ENCODE peak calls at places on chromosome 10, in five cellular contexts. One of them, this sample, is unnamed.

GRCh38 chr10:8009031-8009430 is 45.5 kb upstream of the GATA3 start:
- DNase-seq in CD8-positive, alpha-beta memory T cell: no peak
- DNase-seq in neural progenitor cell: no peak
- DNase-seq in A549: no peak
- DNase-seq in IMR-90: no peak
- DNase-seq in this sample: no peak

GRCh38 chr10:128863823-128864405 is 603.1 kb upstream of the MGMT start:
- DNase-seq in CD8-positive, alpha-beta memory T cell: no peak
- DNase-seq in neural progenitor cell: no peak
- DNase-seq in A549: no peak
- DNase-seq in IMR-90: no peak
- DNase-seq in this sample: no peak

GRCh38 chr10:20877554-20877953 is 19.6 kb downstream of the NEBL start:
- DNase-seq in CD8-positive, alpha-beta memory T cell: no peak
- DNase-seq in neural progenitor cell: no peak
- DNase-seq in A549: no peak
- DNase-seq in IMR-90: no peak
- DNase-seq in this sample: no peak

GRCh38 chr10:17386616-17387075 is 67.7 kb downstream of the ST8SIA6 start:
- DNase-seq in CD8-positive, alpha-beta memory T cell: no peak
- DNase-seq in neural progenitor cell: no peak
- DNase-seq in A549: no peak
- DNase-seq in IMR-90: no peak
- DNase-seq in this sample: no peak

GRCh38 chr10:14560794-14561765 is 213.6 kb downstream of the FAM107B start:
- DNase-seq in CD8-positive, alpha-beta memory T cell: peak; percentile 43
- DNase-seq in neural progenitor cell: no peak
- DNase-seq in A549: no peak
- DNase-seq in IMR-90: no peak
- DNase-seq in this sample: no peak

GRCh38 chr10:36669615-36670325 is 455.6 kb upstream of the ANKRD30A start:
- DNase-seq in CD8-positive, alpha-beta memory T cell: no peak
- DNase-seq in neural progenitor cell: peak; percentile 43
- DNase-seq in A549: no peak
- DNase-seq in IMR-90: no peak
- DNase-seq in this sample: no peak

GRCh38 chr10:120557296-120557810 is 100.3 kb downstream of the PLPP4 start:
- DNase-seq in CD8-positive, alpha-beta memory T cell: no peak
- DNase-seq in neural progenitor cell: peak; percentile 65
- DNase-seq in A549: no peak
- DNase-seq in IMR-90: no peak
- DNase-seq in this sample: no peak

GRCh38 chr10:650691-651615 is 38.5 kb downstream of the DIP2C start:
- DNase-seq in CD8-positive, alpha-beta memory T cell: no peak
- DNase-seq in neural progenitor cell: no peak
- DNase-seq in A549: no peak
- DNase-seq in IMR-90: peak; percentile 78
- DNase-seq in this sample: no peak

GRCh38 chr10:80472234-80473095 is 18.4 kb downstream of the TSPAN14 start:
- DNase-seq in CD8-positive, alpha-beta memory T cell: no peak
- DNase-seq in neural progenitor cell: no peak
- DNase-seq in A549: peak; percentile 52
- DNase-seq in IMR-90: peak; percentile 85
- DNase-seq in this sample: no peak

GRCh38 chr10:36759111-36759805 is 366.1 kb upstream of the ANKRD30A start:
- DNase-seq in CD8-positive, alpha-beta memory T cell: no peak
- DNase-seq in neural progenitor cell: no peak
- DNase-seq in A549: peak; percentile 9
- DNase-seq in IMR-90: peak; percentile 93
- DNase-seq in this sample: no peak

GRCh38 chr10:112950714-112951348 is 784 bp downstream of the TCF7L2 start:
- DNase-seq in CD8-positive, alpha-beta memory T cell: peak; percentile 4
- DNase-seq in neural progenitor cell: peak; percentile 76
- DNase-seq in A549: peak; percentile 64
- DNase-seq in IMR-90: peak; percentile 49
- DNase-seq in this sample: peak; percentile 18

GRCh38 chr10:70265032-70265689 is 18.6 kb downstream of the NPFFR1 start:
- DNase-seq in CD8-positive, alpha-beta memory T cell: no peak
- DNase-seq in neural progenitor cell: peak; percentile 74
- DNase-seq in A549: peak; percentile 37
- DNase-seq in IMR-90: no peak
- DNase-seq in this sample: peak; percentile 80

GRCh38 chr10:34231441-34232180 is 583.5 kb downstream of the PARD3 start:
- DNase-seq in CD8-positive, alpha-beta memory T cell: no peak
- DNase-seq in neural progenitor cell: no peak
- DNase-seq in A549: no peak
- DNase-seq in IMR-90: no peak
- DNase-seq in this sample: no peak

GRCh38 chr10:132408367-132408781 is 11.4 kb downstream of the PWWP2B start:
- DNase-seq in CD8-positive, alpha-beta memory T cell: no peak
- DNase-seq in neural progenitor cell: no peak
- DNase-seq in A549: no peak
- DNase-seq in IMR-90: no peak
- DNase-seq in this sample: no peak

GRCh38 chr10:47358457-47358856 is 10.3 kb downstream of the RBP3 start:
- DNase-seq in CD8-positive, alpha-beta memory T cell: no peak
- DNase-seq in neural progenitor cell: no peak
- DNase-seq in A549: no peak
- DNase-seq in IMR-90: no peak
- DNase-seq in this sample: no peak

GRCh38 chr10:105679781-105680180 is 1038.7 kb downstream of the SORCS3 start:
- DNase-seq in CD8-positive, alpha-beta memory T cell: no peak
- DNase-seq in neural progenitor cell: peak; percentile 11
- DNase-seq in A549: no peak
- DNase-seq in IMR-90: no peak
- DNase-seq in this sample: no peak

GRCh38 chr10:79412516-79412915 is 32.9 kb downstream of the ZCCHC24 start:
- DNase-seq in CD8-positive, alpha-beta memory T cell: no peak
- DNase-seq in neural progenitor cell: no peak
- DNase-seq in A549: no peak
- DNase-seq in IMR-90: no peak
- DNase-seq in this sample: no peak

GRCh38 chr10:24374134-24374915 is 165.4 kb downstream of the KIAA1217 start:
- DNase-seq in CD8-positive, alpha-beta memory T cell: no peak
- DNase-seq in neural progenitor cell: no peak
- DNase-seq in A549: no peak
- DNase-seq in IMR-90: peak; percentile 79
- DNase-seq in this sample: no peak

GRCh38 chr10:72038458-72039001 is 49.8 kb downstream of the SPOCK2 start:
- DNase-seq in CD8-positive, alpha-beta memory T cell: no peak
- DNase-seq in neural progenitor cell: peak; percentile 43
- DNase-seq in A549: no peak
- DNase-seq in IMR-90: peak; percentile 64
- DNase-seq in this sample: no peak

GRCh38 chr10:75099952-75100763 is 11.3 kb upstream of the SAMD8 start:
- DNase-seq in CD8-positive, alpha-beta memory T cell: peak; percentile 68
- DNase-seq in neural progenitor cell: peak; percentile 91
- DNase-seq in A549: peak; percentile 67
- DNase-seq in IMR-90: peak; percentile 52
- DNase-seq in this sample: peak; percentile 62

GRCh38 chr10:29322918-29323317 is 34.0 kb downstream of the LYZL1 start:
- DNase-seq in CD8-positive, alpha-beta memory T cell: no peak
- DNase-seq in neural progenitor cell: no peak
- DNase-seq in A549: no peak
- DNase-seq in IMR-90: no peak
- DNase-seq in this sample: no peak

GRCh38 chr10:17923728-17924127 is 28.0 kb upstream of the SLC39A12 start:
- DNase-seq in CD8-positive, alpha-beta memory T cell: no peak
- DNase-seq in neural progenitor cell: no peak
- DNase-seq in A549: peak; percentile 14
- DNase-seq in IMR-90: peak; percentile 95
- DNase-seq in this sample: no peak

GRCh38 chr10:125396651-125397050 is 236.3 kb upstream of the CTBP2 start:
- DNase-seq in CD8-positive, alpha-beta memory T cell: no peak
- DNase-seq in neural progenitor cell: no peak
- DNase-seq in A549: no peak
- DNase-seq in IMR-90: peak; percentile 32
- DNase-seq in this sample: no peak

GRCh38 chr10:60490013-60490412 is 100.3 kb upstream of the ANK3 start:
- DNase-seq in CD8-positive, alpha-beta memory T cell: no peak
- DNase-seq in neural progenitor cell: no peak
- DNase-seq in A549: no peak
- DNase-seq in IMR-90: peak; percentile 34
- DNase-seq in this sample: no peak

GRCh38 chr10:105843786-105844560 is 1202.9 kb downstream of the SORCS3 start:
- DNase-seq in CD8-positive, alpha-beta memory T cell: no peak
- DNase-seq in neural progenitor cell: peak; percentile 39
- DNase-seq in A549: no peak
- DNase-seq in IMR-90: no peak
- DNase-seq in this sample: no peak

GRCh38 chr10:86194684-86195083 is 171.9 kb downstream of the GRID1 start:
- DNase-seq in CD8-positive, alpha-beta memory T cell: no peak
- DNase-seq in neural progenitor cell: no peak
- DNase-seq in A549: no peak
- DNase-seq in IMR-90: no peak
- DNase-seq in this sample: no peak

GRCh38 chr10:89307213-89307612 is 5.4 kb downstream of the IFIT2 start:
- DNase-seq in CD8-positive, alpha-beta memory T cell: no peak
- DNase-seq in neural progenitor cell: no peak
- DNase-seq in A549: no peak
- DNase-seq in IMR-90: no peak
- DNase-seq in this sample: no peak

GRCh38 chr10:21961847-21962246 is 41.7 kb downstream of the DNAJC1 start:
- DNase-seq in CD8-positive, alpha-beta memory T cell: no peak
- DNase-seq in neural progenitor cell: no peak
- DNase-seq in A549: no peak
- DNase-seq in IMR-90: peak; percentile 10
- DNase-seq in this sample: no peak

GRCh38 chr10:16835223-16835622 is 18.0 kb upstream of the RSU1 start:
- DNase-seq in CD8-positive, alpha-beta memory T cell: peak; percentile 21
- DNase-seq in neural progenitor cell: no peak
- DNase-seq in A549: no peak
- DNase-seq in IMR-90: no peak
- DNase-seq in this sample: no peak

GRCh38 chr10:84521015-84521414 is 192.6 kb downstream of the CCSER2 start:
- DNase-seq in CD8-positive, alpha-beta memory T cell: no peak
- DNase-seq in neural progenitor cell: no peak
- DNase-seq in A549: no peak
- DNase-seq in IMR-90: no peak
- DNase-seq in this sample: no peak

GRCh38 chr10:87608756-87609155 is 50.9 kb upstream of the PAPSS2 start:
- DNase-seq in CD8-positive, alpha-beta memory T cell: no peak
- DNase-seq in neural progenitor cell: no peak
- DNase-seq in A549: no peak
- DNase-seq in IMR-90: no peak
- DNase-seq in this sample: no peak

DNA sequence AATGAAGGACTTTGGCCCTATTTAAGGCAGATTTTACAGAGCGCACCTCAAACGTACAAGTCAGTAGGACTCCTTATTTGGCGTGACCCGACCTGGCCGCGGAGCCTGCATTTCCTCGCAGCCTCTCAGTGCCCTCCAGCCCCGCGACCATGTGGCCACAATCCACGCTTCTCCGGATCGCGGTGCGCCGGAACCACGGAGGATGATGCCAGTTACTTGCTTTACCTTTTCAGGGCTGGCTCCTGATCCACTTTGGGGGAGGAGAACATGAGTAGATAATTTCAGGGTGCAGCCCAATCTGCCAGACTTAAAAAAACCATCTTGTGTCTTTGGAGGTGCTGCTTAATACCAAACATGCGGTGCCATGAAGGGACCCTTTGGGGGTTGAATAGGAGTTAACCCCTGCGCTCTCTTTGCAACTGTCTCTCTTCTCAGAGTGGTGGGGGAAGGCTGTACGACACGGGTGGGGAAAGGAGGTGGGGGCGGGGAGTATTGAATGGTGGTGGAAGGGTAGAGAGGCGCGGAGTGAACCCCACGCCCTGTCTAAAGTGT is 1.5 kb downstream of the FRAT1 start:
- DNase-seq in CD8-positive, alpha-beta memory T cell: no peak
- DNase-seq in neural progenitor cell: no peak
- DNase-seq in A549: no peak
- DNase-seq in IMR-90: no peak
- DNase-seq in this sample: no peak
- H3K4me1 ChIP-seq in CD8-positive, alpha-beta memory T cell: peaks cover 23% of the 10 kb centered on the region
- H3K4me1 ChIP-seq in neural progenitor cell: peaks cover 19% of the 10 kb centered on the region
- H3K4me1 ChIP-seq in A549: peaks cover 5% of the 10 kb centered on the region
- H3K4me1 ChIP-seq in IMR-90: peaks cover 8% of the 10 kb centered on the region
- H3K4me1 ChIP-seq in this sample: peaks cover 5% of the 10 kb centered on the region

DNA sequence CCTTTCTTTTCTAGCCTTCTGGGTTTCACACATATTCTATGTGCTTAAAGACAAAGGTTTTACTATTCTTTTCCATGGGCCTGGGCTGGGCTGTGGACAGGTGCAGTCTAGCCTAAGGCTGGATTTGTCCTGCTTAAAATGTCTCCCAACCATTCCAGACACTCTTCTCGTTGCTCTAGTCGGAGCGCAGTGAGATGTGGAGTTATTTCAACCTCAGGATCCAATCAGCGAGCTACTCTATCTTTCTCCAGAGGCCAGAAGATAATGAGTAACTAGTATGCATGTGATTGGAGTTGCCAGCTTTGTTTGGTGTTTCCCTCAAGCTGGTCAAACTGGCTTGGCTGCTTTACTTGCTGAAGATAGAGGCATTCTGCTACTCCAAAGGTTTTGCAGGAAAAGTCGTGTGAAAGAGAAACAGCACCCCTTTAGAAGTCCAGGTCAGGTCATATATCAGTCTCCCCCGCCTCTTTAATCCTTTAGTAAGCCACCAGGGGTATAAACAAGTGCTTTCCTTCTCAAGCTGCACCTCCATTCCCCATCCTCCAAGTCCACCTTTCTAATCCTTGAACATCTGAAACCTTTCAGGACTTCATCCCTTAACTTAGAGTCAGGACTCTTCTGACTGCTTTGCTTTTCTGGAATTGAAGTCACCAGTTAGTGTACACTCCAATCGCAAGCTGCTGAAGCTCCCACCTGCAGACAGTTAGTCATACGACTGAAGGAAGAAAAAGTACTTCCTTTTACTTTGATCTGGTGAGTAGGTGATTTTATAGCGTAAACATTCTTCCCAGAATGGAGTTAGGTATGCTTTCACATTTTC is 78.8 kb downstream of the DNMBP start:
- DNase-seq in CD8-positive, alpha-beta memory T cell: no peak
- DNase-seq in neural progenitor cell: no peak
- DNase-seq in A549: peak; percentile 71
- DNase-seq in IMR-90: peak; percentile 44
- DNase-seq in this sample: no peak
- H3K4me1 ChIP-seq in CD8-positive, alpha-beta memory T cell: no peaks in the 10 kb centered on the region
- H3K4me1 ChIP-seq in neural progenitor cell: peaks cover 27% of the 10 kb centered on the region
- H3K4me1 ChIP-seq in A549: peaks cover 66% of the 10 kb centered on the region
- H3K4me1 ChIP-seq in IMR-90: peaks cover 16% of the 10 kb centered on the region
- H3K4me1 ChIP-seq in this sample: no peaks in the 10 kb centered on the region

GRCh38 chr10:124086787-124087671 is 6.4 kb downstream of the CHST15 start:
- DNase-seq in CD8-positive, alpha-beta memory T cell: no peak
- DNase-seq in neural progenitor cell: no peak
- DNase-seq in A549: no peak
- DNase-seq in IMR-90: no peak
- DNase-seq in this sample: peak; percentile 52
- H3K4me1 ChIP-seq in CD8-positive, alpha-beta memory T cell: no peaks in the 10 kb centered on the region
- H3K4me1 ChIP-seq in neural progenitor cell: peaks cover 4% of the 10 kb centered on the region
- H3K4me1 ChIP-seq in A549: peaks cover 9% of the 10 kb centered on the region
- H3K4me1 ChIP-seq in IMR-90: no peaks in the 10 kb centered on the region
- H3K4me1 ChIP-seq in this sample: peaks cover 85% of the 10 kb centered on the region

DNA sequence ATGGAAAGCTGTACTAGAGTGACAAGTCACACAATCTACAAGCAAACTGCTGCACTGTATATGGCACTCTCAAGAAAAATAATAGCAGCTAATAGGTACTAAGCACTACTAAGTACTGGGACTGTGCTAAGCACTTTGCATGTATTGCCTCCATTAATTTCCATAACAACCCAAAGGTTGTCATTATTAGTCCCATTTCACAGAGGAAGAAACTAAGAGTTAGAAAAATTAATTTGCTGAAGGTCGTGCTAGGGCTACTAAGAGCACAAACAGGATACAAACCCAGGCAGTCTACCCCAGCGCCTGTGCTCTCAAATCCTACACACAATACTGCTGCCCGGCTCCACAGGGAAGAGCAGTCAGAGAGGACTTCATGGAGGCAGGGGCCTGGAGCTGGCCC is 51.7 kb downstream of the DLG5 start:
- DNase-seq in CD8-positive, alpha-beta memory T cell: no peak
- DNase-seq in neural progenitor cell: no peak
- DNase-seq in A549: no peak
- DNase-seq in IMR-90: no peak
- DNase-seq in this sample: no peak
- H3K4me1 ChIP-seq in CD8-positive, alpha-beta memory T cell: peaks cover 32% of the 10 kb centered on the region
- H3K4me1 ChIP-seq in neural progenitor cell: peaks cover 19% of the 10 kb centered on the region
- H3K4me1 ChIP-seq in A549: peaks cover 12% of the 10 kb centered on the region
- H3K4me1 ChIP-seq in IMR-90: peaks cover 24% of the 10 kb centered on the region
- H3K4me1 ChIP-seq in this sample: no peaks in the 10 kb centered on the region